ENCODE peak calls at places on chromosomes 13 and 19, in eight cellular contexts. One of them, this sample, is unnamed.

GRCh38 chr19:50532952-50533351 is 19.2 kb upstream of the ASPDH start:
- DNase-seq in AG10803: no peak
- DNase-seq in stimulated activated CD4-positive, alpha-beta T cell treated with anti-CD3 and anti-CD28 coated beads, Interleukin-1b, Interleukin-23, amount 100 ng/mL, for 1 hour: no peak
- DNase-seq in activated CD4-positive, alpha-beta T cell treated with anti-CD3 and anti-CD28 coated beads for 48 hours: no peak
- DNase-seq in T-helper 1 cell: no peak
- DNase-seq in effector memory CD8-positive, alpha-beta T cell: no peak
- DNase-seq in CD4-positive, alpha-beta memory T cell: no peak
- DNase-seq in stimulated activated CD8-positive, alpha-beta memory T cell treated with anti-CD3 and anti-CD28 coated beads, Interleukin-7, amount 100 ng/mL, for 1 hour: no peak
- DNase-seq in this sample: no peak

GRCh38 chr13:45863716-45864590 is 12.4 kb upstream of the SIAH3 start:
- DNase-seq in AG10803: no peak
- DNase-seq in CD4-positive, alpha-beta memory T cell: no peak
- DNase-seq in stimulated activated CD4-positive, alpha-beta T cell treated with anti-CD3 and anti-CD28 coated beads, Interleukin-1b, Interleukin-23, amount 100 ng/mL, for 1 hour: no peak
- DNase-seq in stimulated activated CD8-positive, alpha-beta memory T cell treated with anti-CD3 and anti-CD28 coated beads, Interleukin-7, amount 100 ng/mL, for 1 hour: no peak
- DNase-seq in effector memory CD8-positive, alpha-beta T cell: no peak
- DNase-seq in T-helper 1 cell: no peak
- DNase-seq in activated CD4-positive, alpha-beta T cell treated with anti-CD3 and anti-CD28 coated beads for 48 hours: no peak
- DNase-seq in this sample: no peak

GRCh38 chr19:7515091-7515470 is 822 bp upstream of the ZNF358 start:
- DNase-seq in stimulated activated CD4-positive, alpha-beta T cell treated with anti-CD3 and anti-CD28 coated beads, Interleukin-1b, Interleukin-23, amount 100 ng/mL, for 1 hour: no peak
- DNase-seq in AG10803: no peak
- DNase-seq in stimulated activated CD8-positive, alpha-beta memory T cell treated with anti-CD3 and anti-CD28 coated beads, Interleukin-7, amount 100 ng/mL, for 1 hour: no peak
- DNase-seq in effector memory CD8-positive, alpha-beta T cell: no peak
- DNase-seq in activated CD4-positive, alpha-beta T cell treated with anti-CD3 and anti-CD28 coated beads for 48 hours: no peak
- DNase-seq in CD4-positive, alpha-beta memory T cell: no peak
- DNase-seq in T-helper 1 cell: no peak
- DNase-seq in this sample: no peak

GRCh38 chr13:49840266-49840665 is 47.8 kb upstream of the KPNA3 start:
- DNase-seq in AG10803: no peak
- DNase-seq in effector memory CD8-positive, alpha-beta T cell: no peak
- DNase-seq in CD4-positive, alpha-beta memory T cell: no peak
- DNase-seq in stimulated activated CD4-positive, alpha-beta T cell treated with anti-CD3 and anti-CD28 coated beads, Interleukin-1b, Interleukin-23, amount 100 ng/mL, for 1 hour: no peak
- DNase-seq in T-helper 1 cell: no peak
- DNase-seq in activated CD4-positive, alpha-beta T cell treated with anti-CD3 and anti-CD28 coated beads for 48 hours: no peak
- DNase-seq in stimulated activated CD8-positive, alpha-beta memory T cell treated with anti-CD3 and anti-CD28 coated beads, Interleukin-7, amount 100 ng/mL, for 1 hour: no peak
- DNase-seq in this sample: no peak

GRCh38 chr13:96781141-96781540 is 213.1 kb downstream of the OXGR1 start:
- DNase-seq in stimulated activated CD8-positive, alpha-beta memory T cell treated with anti-CD3 and anti-CD28 coated beads, Interleukin-7, amount 100 ng/mL, for 1 hour: no peak
- DNase-seq in effector memory CD8-positive, alpha-beta T cell: no peak
- DNase-seq in AG10803: no peak
- DNase-seq in activated CD4-positive, alpha-beta T cell treated with anti-CD3 and anti-CD28 coated beads for 48 hours: no peak
- DNase-seq in stimulated activated CD4-positive, alpha-beta T cell treated with anti-CD3 and anti-CD28 coated beads, Interleukin-1b, Interleukin-23, amount 100 ng/mL, for 1 hour: no peak
- DNase-seq in CD4-positive, alpha-beta memory T cell: no peak
- DNase-seq in T-helper 1 cell: no peak
- DNase-seq in this sample: no peak

GRCh38 chr19:45973564-45974338 is at the start of gene NOVA2:
- DNase-seq in T-helper 1 cell: no peak
- DNase-seq in stimulated activated CD4-positive, alpha-beta T cell treated with anti-CD3 and anti-CD28 coated beads, Interleukin-1b, Interleukin-23, amount 100 ng/mL, for 1 hour: no peak
- DNase-seq in CD4-positive, alpha-beta memory T cell: no peak
- DNase-seq in stimulated activated CD8-positive, alpha-beta memory T cell treated with anti-CD3 and anti-CD28 coated beads, Interleukin-7, amount 100 ng/mL, for 1 hour: no peak
- DNase-seq in AG10803: peak; percentile 26
- DNase-seq in effector memory CD8-positive, alpha-beta T cell: peak; percentile 13
- DNase-seq in activated CD4-positive, alpha-beta T cell treated with anti-CD3 and anti-CD28 coated beads for 48 hours: peak; percentile 77
- DNase-seq in this sample: no peak

GRCh38 chr13:96993660-96994029 is 631 bp downstream of the OXGR1 start:
- DNase-seq in CD4-positive, alpha-beta memory T cell: no peak
- DNase-seq in stimulated activated CD4-positive, alpha-beta T cell treated with anti-CD3 and anti-CD28 coated beads, Interleukin-1b, Interleukin-23, amount 100 ng/mL, for 1 hour: no peak
- DNase-seq in AG10803: no peak
- DNase-seq in effector memory CD8-positive, alpha-beta T cell: no peak
- DNase-seq in T-helper 1 cell: no peak
- DNase-seq in stimulated activated CD8-positive, alpha-beta memory T cell treated with anti-CD3 and anti-CD28 coated beads, Interleukin-7, amount 100 ng/mL, for 1 hour: no peak
- DNase-seq in activated CD4-positive, alpha-beta T cell treated with anti-CD3 and anti-CD28 coated beads for 48 hours: no peak
- DNase-seq in this sample: no peak

GRCh38 chr19:45455707-45456499 is 11.9 kb upstream of the FOSB start:
- DNase-seq in effector memory CD8-positive, alpha-beta T cell: peak; percentile 73
- DNase-seq in stimulated activated CD4-positive, alpha-beta T cell treated with anti-CD3 and anti-CD28 coated beads, Interleukin-1b, Interleukin-23, amount 100 ng/mL, for 1 hour: no peak
- DNase-seq in CD4-positive, alpha-beta memory T cell: peak; percentile 54
- DNase-seq in AG10803: peak; percentile 99
- DNase-seq in activated CD4-positive, alpha-beta T cell treated with anti-CD3 and anti-CD28 coated beads for 48 hours: peak; percentile 76
- DNase-seq in T-helper 1 cell: peak; percentile 70
- DNase-seq in stimulated activated CD8-positive, alpha-beta memory T cell treated with anti-CD3 and anti-CD28 coated beads, Interleukin-7, amount 100 ng/mL, for 1 hour: no peak
- DNase-seq in this sample: no peak

GRCh38 chr13:99087130-99087953 is 109.5 kb upstream of the DOCK9 start:
- DNase-seq in T-helper 1 cell: peak; percentile 90
- DNase-seq in activated CD4-positive, alpha-beta T cell treated with anti-CD3 and anti-CD28 coated beads for 48 hours: peak; percentile 95
- DNase-seq in stimulated activated CD4-positive, alpha-beta T cell treated with anti-CD3 and anti-CD28 coated beads, Interleukin-1b, Interleukin-23, amount 100 ng/mL, for 1 hour: peak; percentile 85
- DNase-seq in AG10803: peak; percentile 77
- DNase-seq in effector memory CD8-positive, alpha-beta T cell: peak; percentile 92
- DNase-seq in stimulated activated CD8-positive, alpha-beta memory T cell treated with anti-CD3 and anti-CD28 coated beads, Interleukin-7, amount 100 ng/mL, for 1 hour: peak; percentile 86
- DNase-seq in CD4-positive, alpha-beta memory T cell: peak; percentile 92
- DNase-seq in this sample: no peak

GRCh38 chr19:49475191-49475932 is 1.3 kb downstream of the FLT3LG start:
- DNase-seq in effector memory CD8-positive, alpha-beta T cell: no peak
- DNase-seq in T-helper 1 cell: no peak
- DNase-seq in CD4-positive, alpha-beta memory T cell: peak; percentile 26
- DNase-seq in stimulated activated CD8-positive, alpha-beta memory T cell treated with anti-CD3 and anti-CD28 coated beads, Interleukin-7, amount 100 ng/mL, for 1 hour: no peak
- DNase-seq in AG10803: no peak
- DNase-seq in stimulated activated CD4-positive, alpha-beta T cell treated with anti-CD3 and anti-CD28 coated beads, Interleukin-1b, Interleukin-23, amount 100 ng/mL, for 1 hour: no peak
- DNase-seq in activated CD4-positive, alpha-beta T cell treated with anti-CD3 and anti-CD28 coated beads for 48 hours: no peak
- DNase-seq in this sample: no peak

GRCh38 chr19:1064661-1065605 is 2.0 kb upstream of the ARHGAP45 start:
- DNase-seq in stimulated activated CD4-positive, alpha-beta T cell treated with anti-CD3 and anti-CD28 coated beads, Interleukin-1b, Interleukin-23, amount 100 ng/mL, for 1 hour: peak; percentile 49
- DNase-seq in stimulated activated CD8-positive, alpha-beta memory T cell treated with anti-CD3 and anti-CD28 coated beads, Interleukin-7, amount 100 ng/mL, for 1 hour: no peak
- DNase-seq in AG10803: peak; percentile 54
- DNase-seq in T-helper 1 cell: peak; percentile 55
- DNase-seq in CD4-positive, alpha-beta memory T cell: peak; percentile 69
- DNase-seq in activated CD4-positive, alpha-beta T cell treated with anti-CD3 and anti-CD28 coated beads for 48 hours: peak; percentile 83
- DNase-seq in effector memory CD8-positive, alpha-beta T cell: peak; percentile 67
- DNase-seq in this sample: no peak

GRCh38 chr19:5503598-5503997 is 48.4 kb downstream of the ZNRF4 start:
- DNase-seq in T-helper 1 cell: no peak
- DNase-seq in CD4-positive, alpha-beta memory T cell: no peak
- DNase-seq in stimulated activated CD4-positive, alpha-beta T cell treated with anti-CD3 and anti-CD28 coated beads, Interleukin-1b, Interleukin-23, amount 100 ng/mL, for 1 hour: no peak
- DNase-seq in effector memory CD8-positive, alpha-beta T cell: no peak
- DNase-seq in activated CD4-positive, alpha-beta T cell treated with anti-CD3 and anti-CD28 coated beads for 48 hours: no peak
- DNase-seq in AG10803: no peak
- DNase-seq in stimulated activated CD8-positive, alpha-beta memory T cell treated with anti-CD3 and anti-CD28 coated beads, Interleukin-7, amount 100 ng/mL, for 1 hour: no peak
- DNase-seq in this sample: no peak

GRCh38 chr19:3098515-3099346 is 4.6 kb downstream of the GNA11 start:
- DNase-seq in T-helper 1 cell: no peak
- DNase-seq in AG10803: peak; percentile 43
- DNase-seq in stimulated activated CD8-positive, alpha-beta memory T cell treated with anti-CD3 and anti-CD28 coated beads, Interleukin-7, amount 100 ng/mL, for 1 hour: no peak
- DNase-seq in CD4-positive, alpha-beta memory T cell: peak; percentile 41
- DNase-seq in effector memory CD8-positive, alpha-beta T cell: no peak
- DNase-seq in activated CD4-positive, alpha-beta T cell treated with anti-CD3 and anti-CD28 coated beads for 48 hours: no peak
- DNase-seq in stimulated activated CD4-positive, alpha-beta T cell treated with anti-CD3 and anti-CD28 coated beads, Interleukin-1b, Interleukin-23, amount 100 ng/mL, for 1 hour: no peak
- DNase-seq in this sample: no peak

GRCh38 chr13:40087021-40088002 is 431.9 kb downstream of the COG6 start:
- DNase-seq in activated CD4-positive, alpha-beta T cell treated with anti-CD3 and anti-CD28 coated beads for 48 hours: no peak
- DNase-seq in CD4-positive, alpha-beta memory T cell: no peak
- DNase-seq in T-helper 1 cell: no peak
- DNase-seq in AG10803: no peak
- DNase-seq in stimulated activated CD8-positive, alpha-beta memory T cell treated with anti-CD3 and anti-CD28 coated beads, Interleukin-7, amount 100 ng/mL, for 1 hour: no peak
- DNase-seq in stimulated activated CD4-positive, alpha-beta T cell treated with anti-CD3 and anti-CD28 coated beads, Interleukin-1b, Interleukin-23, amount 100 ng/mL, for 1 hour: no peak
- DNase-seq in effector memory CD8-positive, alpha-beta T cell: no peak
- DNase-seq in this sample: no peak

GRCh38 chr19:45295873-45296272 is 26.8 kb downstream of the CKM start:
- DNase-seq in T-helper 1 cell: no peak
- DNase-seq in stimulated activated CD4-positive, alpha-beta T cell treated with anti-CD3 and anti-CD28 coated beads, Interleukin-1b, Interleukin-23, amount 100 ng/mL, for 1 hour: no peak
- DNase-seq in CD4-positive, alpha-beta memory T cell: no peak
- DNase-seq in activated CD4-positive, alpha-beta T cell treated with anti-CD3 and anti-CD28 coated beads for 48 hours: no peak
- DNase-seq in effector memory CD8-positive, alpha-beta T cell: no peak
- DNase-seq in AG10803: no peak
- DNase-seq in stimulated activated CD8-positive, alpha-beta memory T cell treated with anti-CD3 and anti-CD28 coated beads, Interleukin-7, amount 100 ng/mL, for 1 hour: no peak
- DNase-seq in this sample: no peak

GRCh38 chr13:59247166-59247565 is 916.6 kb downstream of the DIAPH3 start:
- DNase-seq in effector memory CD8-positive, alpha-beta T cell: no peak
- DNase-seq in T-helper 1 cell: no peak
- DNase-seq in CD4-positive, alpha-beta memory T cell: no peak
- DNase-seq in stimulated activated CD8-positive, alpha-beta memory T cell treated with anti-CD3 and anti-CD28 coated beads, Interleukin-7, amount 100 ng/mL, for 1 hour: no peak
- DNase-seq in activated CD4-positive, alpha-beta T cell treated with anti-CD3 and anti-CD28 coated beads for 48 hours: no peak
- DNase-seq in stimulated activated CD4-positive, alpha-beta T cell treated with anti-CD3 and anti-CD28 coated beads, Interleukin-1b, Interleukin-23, amount 100 ng/mL, for 1 hour: no peak
- DNase-seq in AG10803: no peak
- DNase-seq in this sample: no peak

GRCh38 chr13:48531416-48532145 is 1.3 kb downstream of the RCBTB2 start:
- DNase-seq in stimulated activated CD8-positive, alpha-beta memory T cell treated with anti-CD3 and anti-CD28 coated beads, Interleukin-7, amount 100 ng/mL, for 1 hour: no peak
- DNase-seq in T-helper 1 cell: no peak
- DNase-seq in CD4-positive, alpha-beta memory T cell: peak; percentile 40
- DNase-seq in stimulated activated CD4-positive, alpha-beta T cell treated with anti-CD3 and anti-CD28 coated beads, Interleukin-1b, Interleukin-23, amount 100 ng/mL, for 1 hour: no peak
- DNase-seq in effector memory CD8-positive, alpha-beta T cell: no peak
- DNase-seq in AG10803: no peak
- DNase-seq in activated CD4-positive, alpha-beta T cell treated with anti-CD3 and anti-CD28 coated beads for 48 hours: no peak
- DNase-seq in this sample: no peak

GRCh38 chr13:113907637-113908617 is 44.1 kb upstream of the GAS6 start:
- DNase-seq in CD4-positive, alpha-beta memory T cell: no peak
- DNase-seq in stimulated activated CD8-positive, alpha-beta memory T cell treated with anti-CD3 and anti-CD28 coated beads, Interleukin-7, amount 100 ng/mL, for 1 hour: no peak
- DNase-seq in effector memory CD8-positive, alpha-beta T cell: no peak
- DNase-seq in activated CD4-positive, alpha-beta T cell treated with anti-CD3 and anti-CD28 coated beads for 48 hours: no peak
- DNase-seq in stimulated activated CD4-positive, alpha-beta T cell treated with anti-CD3 and anti-CD28 coated beads, Interleukin-1b, Interleukin-23, amount 100 ng/mL, for 1 hour: no peak
- DNase-seq in AG10803: peak; percentile 91
- DNase-seq in T-helper 1 cell: no peak
- DNase-seq in this sample: peak; percentile 77

GRCh38 chr13:30065181-30065580 is 214.8 kb upstream of the UBL3 start:
- DNase-seq in activated CD4-positive, alpha-beta T cell treated with anti-CD3 and anti-CD28 coated beads for 48 hours: no peak
- DNase-seq in stimulated activated CD8-positive, alpha-beta memory T cell treated with anti-CD3 and anti-CD28 coated beads, Interleukin-7, amount 100 ng/mL, for 1 hour: no peak
- DNase-seq in CD4-positive, alpha-beta memory T cell: no peak
- DNase-seq in T-helper 1 cell: no peak
- DNase-seq in stimulated activated CD4-positive, alpha-beta T cell treated with anti-CD3 and anti-CD28 coated beads, Interleukin-1b, Interleukin-23, amount 100 ng/mL, for 1 hour: no peak
- DNase-seq in effector memory CD8-positive, alpha-beta T cell: no peak
- DNase-seq in AG10803: no peak
- DNase-seq in this sample: no peak

This sample was measured in vagina.